ENCODE peak calls at places on chromosomes 13 and 19, in five cellular contexts. A is GM23338, B is cardiac muscle cell, D is amygdala, O is iris pigment epithelial cell. L is an unnamed sample.

GRCh38 chr13:23558675-23559536 is 11.3 kb upstream of the TNFRSF19 start:
- DNase-seq in A (peak; percentile 33), O (peak; percentile 94), D (no peak), B (peak; percentile 40), L (no peak)

GRCh38 chr13:30877335-30877734 is 28.7 kb upstream of the MEDAG start:
- DNase-seq in D (no peak), B (no peak), O (peak; percentile 85), A (no peak), L (no peak)

GRCh38 chr13:59201836-59202235 is 961.9 kb downstream of the DIAPH3 start:
- DNase-seq in A (no peak), B (no peak), D (no peak), O (no peak), L (no peak)

GRCh38 chr13:109348514-109349340 is 437.7 kb downstream of the IRS2 start:
- DNase-seq in D (no peak), O (peak; percentile 66), A (no peak), B (no peak), L (no peak)

GRCh38 chr19:492091-492531 is 4.2 kb upstream of the MADCAM1 start:
- DNase-seq in A (peak; percentile 44), O (no peak), D (no peak), B (no peak), L (no peak)

GRCh38 chr19:5903502-5904301 is at the start of gene NDUFA11:
- DNase-seq in B (peak; percentile 97), O (peak; percentile 95), D (peak; percentile 99), A (peak; percentile 97), L (peak; percentile 99)

GRCh38 chr13:79349011-79349410 is 57.0 kb downstream of the RBM26 start:
- DNase-seq in B (no peak), O (no peak), A (no peak), D (no peak), L (no peak)

GRCh38 chr19:2602391-2603181 is 99.9 kb downstream of the GNG7 start:
- DNase-seq in O (peak; percentile 89), A (peak; percentile 84), B (peak; percentile 69), D (peak; percentile 64), L (peak; percentile 72)

GRCh38 chr13:59566544-59566943 is 597.2 kb downstream of the DIAPH3 start:
- DNase-seq in A (no peak), D (no peak), B (no peak), O (no peak), L (no peak)

GRCh38 chr19:6058411-6059201 is 51.7 kb downstream of the RFX2 start:
- DNase-seq in D (no peak), A (no peak), O (no peak), B (no peak), L (no peak)

GRCh38 chr19:56133858-56134654 is 7.0 kb upstream of the ZNF444 start:
- DNase-seq in D (no peak), B (no peak), O (peak; percentile 14), A (no peak), L (no peak)

GRCh38 chr19:53037101-53038097 is 7.1 kb upstream of the ERVV-2 start:
- DNase-seq in B (peak; percentile 73), O (peak; percentile 66), D (no peak), A (peak; percentile 87), L (no peak)

GRCh38 chr19:7590256-7590655 is 5.4 kb upstream of the CAMSAP3 start:
- DNase-seq in B (no peak), D (no peak), O (no peak), A (no peak), L (no peak)

GRCh38 chr13:107838592-107839161 is 376.7 kb downstream of the LIG4 start:
- DNase-seq in O (no peak), A (peak; percentile 34), B (no peak), D (no peak), L (no peak)

GRCh38 chr13:24997367-24997967 is 98.5 kb upstream of the PABPC3 start:
- DNase-seq in B (peak; percentile 56), A (peak; percentile 79), O (peak; percentile 22), D (no peak), L (no peak)

GRCh38 chr13:76644906-76645305 is 241.3 kb downstream of the KCTD12 start:
- DNase-seq in O (no peak), A (no peak), D (no peak), B (no peak), L (no peak)

GRCh38 chr13:28473044-28473443 is 21.9 kb downstream of the FLT1 start:
- DNase-seq in A (no peak), B (no peak), D (no peak), O (no peak), L (no peak)

GRCh38 chr13:99392126-99392805 is 85.1 kb upstream of the GPR183 start:
- DNase-seq in O (no peak), A (no peak), D (no peak), B (no peak), L (no peak)

GRCh38 chr19:48489608-48490216 is 20.5 kb downstream of the CYTH2 start:
- DNase-seq in D (no peak), O (peak; percentile 35), B (peak; percentile 83), A (peak; percentile 87), L (no peak)

GRCh38 chr19:12000152-12000981 is 35.1 kb downstream of the ZNF433 start:
- DNase-seq in B (no peak), D (no peak), O (peak; percentile 28), A (no peak), L (no peak)

GRCh38 chr19:43290568-43291359 is 21.4 kb upstream of the PSG9 start:
- DNase-seq in D (no peak), A (peak; percentile 32), B (peak; percentile 3), O (peak; percentile 6), L (no peak)

GRCh38 chr19:30450101-30450500 is 77.9 kb downstream of the ZNF536 start:
- DNase-seq in B (peak; percentile 2), A (peak; percentile 77), O (peak; percentile 4), D (peak; percentile 31), L (peak; percentile 70)

GRCh38 chr19:15836345-15836594 is 20.8 kb upstream of the OR10H1 start:
- DNase-seq in D (no peak), O (no peak), A (no peak), B (no peak), L (no peak)

GRCh38 chr13:52004508-52005183 is 6.6 kb downstream of the ATP7B start:
- DNase-seq in A (no peak), D (no peak), B (no peak), O (no peak), L (no peak)

GRCh38 chr13:99425485-99426341 is 75.6 kb upstream of the TM9SF2 start:
- DNase-seq in B (peak; percentile 46), A (no peak), D (no peak), O (no peak), L (no peak)

GRCh38 chr13:41934120-41934519 is 26.8 kb downstream of the VWA8 start:
- DNase-seq in A (no peak), B (no peak), O (no peak), D (no peak), L (no peak)

GRCh38 chr13:76512676-76513277 is 373.4 kb downstream of the KCTD12 start:
- DNase-seq in B (no peak), D (no peak), O (peak; percentile 99), A (no peak), L (no peak)

L was measured in nucleus accumbens.